ENCODE peak calls at places on chromosomes 3 and 15, in nine cellular contexts. A, G, D, E, K, W, T, Q and I are unnamed samples.

GRCh38 chr3:144643778-144644191 is 672.2 kb downstream of the DIPK2A start:
- DNase-seq in A (no peak), G (no peak), D (no peak), E (peak), K (peak), W (peak), T (no peak), Q (peak), I (no peak)

GRCh38 chr3:161213644-161214043 is 7.5 kb upstream of the NMD3 start:
- DNase-seq in A (no peak), G (no peak), D (no peak), E (no peak), K (no peak), W (no peak), T (no peak), Q (no peak), I (no peak)

GRCh38 chr3:167198949-167199348 is 181.1 kb downstream of the ZBBX start:
- DNase-seq in A (peak), G (no peak), D (no peak), E (no peak), K (no peak), W (no peak), T (no peak), Q (no peak), I (no peak)

GRCh38 chr3:40851836-40852235 is 327.1 kb downstream of the ZNF621 start:
- DNase-seq in A (no peak), G (no peak), D (no peak), E (no peak), K (no peak), W (no peak), T (no peak), Q (no peak), I (no peak)

GRCh38 chr3:11346416-11346815 is 74.2 kb downstream of the ATG7 start:
- DNase-seq in A (no peak), G (no peak), D (no peak), E (no peak), K (no peak), W (no peak), T (no peak), Q (peak), I (no peak)

GRCh38 chr3:134201201-134202130 is 49.2 kb downstream of the RYK start:
- DNase-seq in A (no peak), G (peak), D (no peak), E (no peak), K (no peak), W (peak), T (no peak), Q (peak), I (no peak)

GRCh38 chr3:142000341-142000870 is 124.0 kb downstream of the ATP1B3 start:
- DNase-seq in A (no peak), G (no peak), D (no peak), E (no peak), K (no peak), W (no peak), T (no peak), Q (no peak), I (no peak)

GRCh38 chr15:69760263-69760855 is 307.7 kb downstream of the RPLP1 start:
- DNase-seq in A (no peak), G (no peak), D (no peak), E (no peak), K (no peak), W (peak), T (no peak), Q (no peak), I (no peak)

GRCh38 chr3:59143447-59143846 is 93.6 kb upstream of the CFAP20DC start:
- DNase-seq in A (no peak), G (peak), D (no peak), E (no peak), K (no peak), W (peak), T (no peak), Q (no peak), I (no peak)

GRCh38 chr15:99058421-99058870 is 46.4 kb upstream of the SYNM start:
- DNase-seq in A (no peak), G (no peak), D (no peak), E (no peak), K (no peak), W (no peak), T (no peak), Q (no peak), I (no peak)